ENCODE peak calls at places on chromosomes 5 and 9, in four cellular contexts. R, T, F and K are unnamed samples.
A peak's percentile ranks its signal among the peaks of the same experiment; 100 is the strongest.

GRCh38 chr9:87725900-87726709 is at the start of gene CTSL:
- DNase-seq in T (peak; percentile 76), R (no peak), F (peak; percentile 90), K (peak; percentile 79)

GRCh38 chr5:77032635-77033034 is 2.4 kb downstream of the AGGF1 start:
- DNase-seq in R (no peak), T (no peak), F (no peak), K (no peak)

GRCh38 chr5:78293856-78294249 is 645 bp downstream of the AP3B1 start:
- DNase-seq in R (no peak), T (no peak), F (peak; percentile 13), K (no peak)

GRCh38 chr5:112968411-112969106 is 8.0 kb upstream of the DCP2 start:
- DNase-seq in R (no peak), T (peak; percentile 93), F (no peak), K (no peak)

GRCh38 chr5:16152601-16153568 is 26.7 kb downstream of the MARCHF11 start:
- DNase-seq in R (no peak), F (no peak), T (no peak), K (no peak)

GRCh38 chr5:78638423-78638822 is 10.1 kb downstream of the LHFPL2 start:
- DNase-seq in T (peak; percentile 56), R (no peak), F (no peak), K (no peak)

GRCh38 chr5:69416699-69417098 is 1.8 kb downstream of the MARVELD2 start:
- DNase-seq in F (no peak), R (no peak), T (no peak), K (no peak)

GRCh38 chr5:159459132-159459627 is 128.9 kb upstream of the IL12B start:
- DNase-seq in R (no peak), F (no peak), T (no peak), K (no peak)

GRCh38 chr9:36849943-36850342 is 184.1 kb downstream of the PAX5 start:
- DNase-seq in F (no peak), R (no peak), T (no peak), K (no peak)

GRCh38 chr5:33892419-33893151 is 795 bp upstream of the ADAMTS12 start:
- DNase-seq in T (peak; percentile 2), F (no peak), R (no peak), K (no peak)

GRCh38 chr9:89000973-89001916 is 10.0 kb downstream of the S1PR3 start:
- DNase-seq in F (peak; percentile 33), R (no peak), T (peak; percentile 65), K (peak; percentile 77)

GRCh38 chr5:139725073-139725830 is 70.4 kb upstream of the PSD2 start:
- DNase-seq in F (peak; percentile 37), T (peak; percentile 77), R (no peak), K (no peak)

GRCh38 chr5:133866903-133867245 is 101.6 kb downstream of the C5orf15 start:
- DNase-seq in T (no peak), F (no peak), R (no peak), K (no peak)

GRCh38 chr9:121814594-121814993 is 163.2 kb downstream of the DAB2IP start:
- DNase-seq in F (no peak), R (no peak), T (no peak), K (no peak)

GRCh38 chr9:105157178-105157583 is 87.3 kb upstream of the SLC44A1 start:
- DNase-seq in T (peak; percentile 24), R (no peak), F (no peak), K (peak; percentile 42)

GRCh38 chr9:104232781-104233341 is 138.8 kb downstream of the SMC2 start:
- DNase-seq in T (no peak), R (no peak), F (no peak), K (no peak)

GRCh38 chr9:121577201-121577600 is 74.2 kb upstream of the DAB2IP start:
- DNase-seq in T (no peak), F (no peak), R (no peak), K (no peak)

GRCh38 chr5:160169326-160169725 is 50.1 kb upstream of the PWWP2A start:
- DNase-seq in F (no peak), R (no peak), T (no peak), K (no peak)

GRCh38 chr5:112121268-112121667 is 297.8 kb downstream of the EPB41L4A start:
- DNase-seq in T (no peak), F (no peak), R (no peak), K (no peak)

GRCh38 chr9:93003552-93004407 is 54.7 kb upstream of the SUSD3 start:
- DNase-seq in R (peak; percentile 12), F (peak; percentile 74), T (peak; percentile 41), K (peak; percentile 81)

GRCh38 chr5:136058031-136058971 is 29.5 kb downstream of the TGFBI start:
- DNase-seq in T (peak; percentile 99), F (no peak), R (no peak), K (peak; percentile 24)

GRCh38 chr9:68999393-69000105 is 14.4 kb downstream of the PRKACG start:
- DNase-seq in R (peak; percentile 66), T (peak; percentile 75), F (peak; percentile 46), K (peak; percentile 74)

GRCh38 chr5:337565-338130 is 16.1 kb downstream of the AHRR start:
- DNase-seq in T (peak; percentile 45), R (no peak), F (no peak), K (peak; percentile 56)

GRCh38 chr9:107848598-107848997 is 359.0 kb upstream of the KLF4 start:
- DNase-seq in T (no peak), F (no peak), R (no peak), K (no peak)

GRCh38 chr9:107853461-107853860 is 363.9 kb upstream of the KLF4 start:
- DNase-seq in T (no peak), F (no peak), R (no peak), K (no peak)

GRCh38 chr9:107852891-107853290 is 363.3 kb upstream of the KLF4 start:
- DNase-seq in F (no peak), T (no peak), R (no peak), K (no peak)

GRCh38 chr9:107850653-107851052 is 361.1 kb upstream of the KLF4 start:
- DNase-seq in F (no peak), R (no peak), T (no peak), K (no peak)

DNA sequence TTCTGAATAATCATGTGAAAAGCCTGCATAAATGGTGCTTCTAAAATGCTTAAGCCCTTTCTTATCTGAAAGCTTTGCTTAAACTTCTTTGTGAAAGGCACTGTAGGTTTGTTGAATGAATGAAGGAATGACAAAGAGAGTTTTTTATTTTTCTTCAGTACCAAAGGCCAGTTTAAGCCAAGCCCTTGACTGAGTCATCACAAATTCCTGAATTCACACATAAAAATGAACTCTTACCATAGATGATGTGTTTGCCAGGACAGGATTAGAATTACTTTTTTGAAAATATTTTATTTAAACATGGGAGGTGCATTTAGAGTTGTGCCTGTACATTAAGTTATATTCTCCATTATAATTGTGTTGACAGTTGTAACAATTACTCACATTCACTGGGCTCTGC is 358.4 kb upstream of the KLF4 start:
- DNase-seq in R (no peak), F (no peak), T (no peak), K (no peak)
- TF ChIP-seq FOXM1 in R (no peak), F (no peak), T (no peak), K (no peak)

DNA sequence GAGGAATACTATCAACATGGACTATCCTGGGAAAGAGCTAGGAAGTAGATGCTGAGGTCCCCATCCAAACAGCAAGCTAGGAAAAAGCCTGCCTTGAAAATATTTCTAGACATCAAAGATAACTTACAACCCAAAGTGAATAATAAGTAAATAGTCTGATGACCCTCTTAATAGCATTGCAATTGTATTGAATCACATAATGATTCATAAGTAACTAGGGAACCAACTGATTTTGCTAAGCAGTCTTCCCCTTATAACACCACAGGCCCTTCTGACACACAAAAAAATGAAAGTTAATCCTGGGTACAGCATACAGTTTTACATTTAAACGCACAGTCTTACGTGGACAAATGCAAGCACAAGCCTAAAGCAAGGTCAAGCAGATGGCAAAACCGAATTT is 199.3 kb downstream of the RFK start:
- DNase-seq in T (no peak), R (no peak), F (no peak), K (no peak)
- TF ChIP-seq BHLHE40 in T (no peak), R (no peak), F (no peak), K (no peak)

GRCh38 chr5:68329554-68329953 is 114.0 kb downstream of the PIK3R1 start:
- DNase-seq in R (no peak), F (no peak), T (no peak), K (no peak)

GRCh38 chr5:68333649-68334549 is 118.3 kb downstream of the PIK3R1 start:
- DNase-seq in R (no peak), F (peak; percentile 44), T (peak; percentile 13), K (no peak)

GRCh38 chr5:68332546-68332945 is 117.0 kb downstream of the PIK3R1 start:
- DNase-seq in F (no peak), R (no peak), T (no peak), K (no peak)

GRCh38 chr5:68330564-68330963 is 115.0 kb downstream of the PIK3R1 start:
- DNase-seq in F (no peak), T (no peak), R (no peak), K (no peak)

GRCh38 chr5:68331202-68332108 is 115.9 kb downstream of the PIK3R1 start:
- DNase-seq in F (no peak), T (peak; percentile 7), R (no peak), K (no peak)
- TF ChIP-seq FOXM1 in F (no peak), T (no peak), R (no peak), K (no peak)

GRCh38 chr9:120065151-120065550 is 514.8 kb downstream of the CDK5RAP2 start:
- DNase-seq in F (no peak), T (no peak), R (no peak), K (no peak)
- TF ChIP-seq BHLHE40 in F (no peak), T (no peak), R (no peak), K (no peak)

GRCh38 chr5:35857004-35857345 is 284 bp downstream of the IL7R start:
- DNase-seq in F (no peak), R (no peak), T (no peak), K (no peak)

GRCh38 chr5:35857606-35858205 is 1.0 kb downstream of the IL7R start:
- DNase-seq in F (no peak), T (no peak), R (no peak), K (no peak)

GRCh38 chr5:35860686-35861085 is 4.0 kb downstream of the IL7R start:
- DNase-seq in F (no peak), T (no peak), R (no peak), K (no peak)

GRCh38 chr5:35861718-35862117 is 5.0 kb downstream of the IL7R start:
- DNase-seq in F (no peak), R (no peak), T (no peak), K (no peak)

GRCh38 chr5:35859101-35859661 is 2.5 kb downstream of the IL7R start:
- DNase-seq in T (no peak), R (no peak), F (no peak), K (no peak)
- TF ChIP-seq FOXM1 in T (no peak), R (no peak), F (no peak), K (no peak)